ENCODE peak calls at places on chromosome 15, in six cellular contexts. One of them, this sample, is unnamed.

GRCh38 chr15:81865850-81866537 is 179.8 kb downstream of the MEX3B start:
- DNase-seq in H9: no peak
- DNase-seq in H1: no peak
- DNase-seq in IMR-90: no peak
- DNase-seq in trophoblast cell: no peak
- DNase-seq in mesenchymal stem cell: no peak
- DNase-seq in this sample: no peak

GRCh38 chr15:75348563-75349350 is 1.9 kb downstream of the NEIL1 start:
- DNase-seq in H9: peak; percentile 48
- DNase-seq in mesenchymal stem cell: peak; percentile 14
- DNase-seq in trophoblast cell: peak; percentile 7
- DNase-seq in H1: peak; percentile 66
- DNase-seq in IMR-90: no peak
- DNase-seq in this sample: no peak

GRCh38 chr15:31974154-31974794 is 56.0 kb upstream of the CHRNA7 start:
- DNase-seq in trophoblast cell: no peak
- DNase-seq in H1: no peak
- DNase-seq in IMR-90: no peak
- DNase-seq in H9: no peak
- DNase-seq in mesenchymal stem cell: no peak
- DNase-seq in this sample: no peak

GRCh38 chr15:75454471-75455418 is 3.3 kb upstream of the SIN3A start:
- DNase-seq in H1: peak; percentile 82
- DNase-seq in trophoblast cell: peak; percentile 41
- DNase-seq in H9: peak; percentile 65
- DNase-seq in mesenchymal stem cell: peak; percentile 81
- DNase-seq in IMR-90: no peak
- DNase-seq in this sample: peak; percentile 69

GRCh38 chr15:42427429-42428223 is 63.3 kb downstream of the ZNF106 start:
- DNase-seq in IMR-90: peak; percentile 95
- DNase-seq in trophoblast cell: no peak
- DNase-seq in mesenchymal stem cell: no peak
- DNase-seq in H1: no peak
- DNase-seq in H9: no peak
- DNase-seq in this sample: no peak

GRCh38 chr15:33068007-33068441 is 126.5 kb downstream of the FMN1 start:
- DNase-seq in H9: peak; percentile 76
- DNase-seq in mesenchymal stem cell: peak; percentile 37
- DNase-seq in IMR-90: no peak
- DNase-seq in H1: no peak
- DNase-seq in trophoblast cell: peak; percentile 81
- DNase-seq in this sample: no peak

GRCh38 chr15:38474155-38474757 is 20.3 kb downstream of the FAM98B start:
- DNase-seq in H1: no peak
- DNase-seq in IMR-90: peak; percentile 82
- DNase-seq in mesenchymal stem cell: peak; percentile 70
- DNase-seq in H9: no peak
- DNase-seq in trophoblast cell: peak; percentile 54
- DNase-seq in this sample: peak; percentile 39

GRCh38 chr15:45442497-45443135 is 64.3 kb upstream of the GATM start:
- DNase-seq in trophoblast cell: peak; percentile 79
- DNase-seq in IMR-90: peak; percentile 78
- DNase-seq in mesenchymal stem cell: peak; percentile 30
- DNase-seq in H9: peak; percentile 40
- DNase-seq in H1: no peak
- DNase-seq in this sample: no peak

GRCh38 chr15:62665449-62665848 is 377.1 kb upstream of the TPM1 start:
- DNase-seq in H9: no peak
- DNase-seq in mesenchymal stem cell: peak; percentile 67
- DNase-seq in trophoblast cell: no peak
- DNase-seq in IMR-90: peak; percentile 32
- DNase-seq in H1: no peak
- DNase-seq in this sample: no peak

GRCh38 chr15:88621789-88622604 is 857 bp downstream of the AEN start:
- DNase-seq in IMR-90: peak; percentile 67
- DNase-seq in H1: no peak
- DNase-seq in mesenchymal stem cell: peak; percentile 61
- DNase-seq in H9: no peak
- DNase-seq in trophoblast cell: no peak
- DNase-seq in this sample: no peak

GRCh38 chr15:38088971-38089370 is 154.5 kb downstream of the TMCO5A start:
- DNase-seq in H1: no peak
- DNase-seq in mesenchymal stem cell: no peak
- DNase-seq in trophoblast cell: no peak
- DNase-seq in H9: no peak
- DNase-seq in IMR-90: peak; percentile 10
- DNase-seq in this sample: no peak

GRCh38 chr15:70267879-70268278 is 170.2 kb upstream of the TLE3 start:
- DNase-seq in H1: no peak
- DNase-seq in IMR-90: peak; percentile 15
- DNase-seq in H9: no peak
- DNase-seq in mesenchymal stem cell: peak; percentile 52
- DNase-seq in trophoblast cell: no peak
- DNase-seq in this sample: no peak

GRCh38 chr15:33587773-33588172 is 277.0 kb downstream of the RYR3 start:
- DNase-seq in H1: no peak
- DNase-seq in trophoblast cell: peak; percentile 33
- DNase-seq in IMR-90: no peak
- DNase-seq in mesenchymal stem cell: no peak
- DNase-seq in H9: no peak
- DNase-seq in this sample: no peak

GRCh38 chr15:93196136-93196670 is 107.2 kb upstream of the RGMA start:
- DNase-seq in trophoblast cell: peak; percentile 94
- DNase-seq in H1: no peak
- DNase-seq in mesenchymal stem cell: no peak
- DNase-seq in H9: no peak
- DNase-seq in IMR-90: no peak
- DNase-seq in this sample: no peak

GRCh38 chr15:93189562-93189961 is 100.6 kb upstream of the RGMA start:
- DNase-seq in H1: no peak
- DNase-seq in trophoblast cell: no peak
- DNase-seq in H9: peak; percentile 51
- DNase-seq in IMR-90: no peak
- DNase-seq in mesenchymal stem cell: no peak
- DNase-seq in this sample: no peak

GRCh38 chr15:93190238-93190637 is 101.2 kb upstream of the RGMA start:
- DNase-seq in mesenchymal stem cell: no peak
- DNase-seq in H9: no peak
- DNase-seq in IMR-90: no peak
- DNase-seq in trophoblast cell: no peak
- DNase-seq in H1: no peak
- DNase-seq in this sample: no peak
- H3K4me1 ChIP-seq in mesenchymal stem cell: no peaks in the 10 kb centered on the region
- H3K4me1 ChIP-seq in H9: peaks cover 2% of the 10 kb centered on the region
- H3K4me1 ChIP-seq in IMR-90: no peaks in the 10 kb centered on the region
- H3K4me1 ChIP-seq in trophoblast cell: no peaks in the 10 kb centered on the region
- H3K4me1 ChIP-seq in H1: peaks cover 10% of the 10 kb centered on the region
- H3K4me1 ChIP-seq in this sample: no peaks in the 10 kb centered on the region

GRCh38 chr15:72915843-72916242 is 132.3 kb upstream of the ADPGK start:
- DNase-seq in trophoblast cell: no peak
- DNase-seq in mesenchymal stem cell: no peak
- DNase-seq in H1: no peak
- DNase-seq in H9: no peak
- DNase-seq in IMR-90: no peak
- DNase-seq in this sample: no peak
- H3K14ac ChIP-seq in trophoblast cell: no peak overlapping the region
- H3K14ac ChIP-seq in mesenchymal stem cell: no peak overlapping the region
- H3K14ac ChIP-seq in H1: no peak overlapping the region
- H3K14ac ChIP-seq in H9: no peak overlapping the region
- H3K14ac ChIP-seq in IMR-90: no peak overlapping the region
- H3K14ac ChIP-seq in this sample: no peak overlapping the region

DNA sequence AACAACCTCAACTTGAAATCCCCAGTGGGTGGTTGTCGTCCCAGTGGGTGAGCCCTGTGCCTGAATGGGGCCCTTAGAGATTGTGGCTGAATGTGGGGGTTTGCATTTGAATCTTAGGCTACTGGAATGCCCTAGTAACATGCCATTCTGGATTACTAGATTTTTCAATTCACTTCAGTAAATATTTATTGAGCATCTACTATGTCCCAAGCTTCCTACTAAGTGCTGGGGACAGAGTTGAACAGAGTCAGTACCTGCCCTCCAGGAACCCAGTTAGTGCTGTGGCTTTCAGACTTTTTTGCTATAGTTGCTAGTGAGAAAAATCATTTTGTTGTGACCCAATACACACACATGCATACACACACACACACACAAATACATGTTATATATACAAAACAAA is 39.0 kb downstream of the CORO2B start:
- DNase-seq in mesenchymal stem cell: no peak
- DNase-seq in H9: no peak
- DNase-seq in H1: no peak
- DNase-seq in IMR-90: no peak
- DNase-seq in trophoblast cell: no peak
- DNase-seq in this sample: no peak
- H3K4me1 ChIP-seq in mesenchymal stem cell: peaks cover 33% of the 10 kb centered on the region
- H3K4me1 ChIP-seq in H9: peaks cover 6% of the 10 kb centered on the region
- H3K4me1 ChIP-seq in H1: peaks cover 17% of the 10 kb centered on the region
- H3K4me1 ChIP-seq in IMR-90: peaks cover 33% of the 10 kb centered on the region
- H3K4me1 ChIP-seq in trophoblast cell: no peaks in the 10 kb centered on the region
- H3K4me1 ChIP-seq in this sample: peaks cover 29% of the 10 kb centered on the region

GRCh38 chr15:24075420-24076089 is 388.4 kb upstream of the NDN start:
- DNase-seq in trophoblast cell: no peak
- DNase-seq in H9: no peak
- DNase-seq in H1: no peak
- DNase-seq in mesenchymal stem cell: no peak
- DNase-seq in IMR-90: no peak
- DNase-seq in this sample: no peak

GRCh38 chr15:24078310-24079029 is 391.4 kb upstream of the NDN start:
- DNase-seq in mesenchymal stem cell: no peak
- DNase-seq in H9: no peak
- DNase-seq in H1: no peak
- DNase-seq in IMR-90: no peak
- DNase-seq in trophoblast cell: no peak
- DNase-seq in this sample: no peak

DNA sequence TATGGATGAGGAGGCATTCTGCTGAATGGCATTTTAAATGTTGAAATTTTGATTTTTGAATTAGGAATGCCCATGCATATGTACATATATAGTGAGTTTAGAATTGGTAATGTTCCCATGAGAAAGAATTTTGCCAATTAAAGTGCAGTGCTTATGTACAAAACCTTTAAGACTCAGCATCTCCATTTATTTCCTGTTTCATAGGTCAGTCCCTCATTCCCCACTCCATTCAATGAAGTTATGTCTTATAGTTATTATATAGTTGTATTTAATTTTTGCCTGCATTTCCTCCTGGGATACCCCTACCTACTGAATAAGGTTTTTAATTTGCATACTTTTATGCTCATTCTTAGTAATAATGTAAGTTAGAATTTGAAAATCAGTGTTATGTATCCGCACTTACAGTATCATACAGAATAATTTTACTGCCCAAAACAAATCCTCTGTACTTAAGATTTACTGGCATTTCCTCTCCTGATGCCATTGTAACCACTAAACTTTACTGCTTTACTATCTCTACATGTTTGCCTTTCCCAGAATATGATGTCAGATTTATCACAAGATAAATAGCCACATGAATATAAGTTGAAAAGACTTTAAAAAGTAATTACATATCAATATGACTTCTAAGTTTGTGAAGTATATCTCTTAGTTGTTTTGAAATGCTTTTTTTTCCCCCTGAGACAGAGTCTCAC is 389.1 kb upstream of the NDN start:
- DNase-seq in H9: no peak
- DNase-seq in IMR-90: no peak
- DNase-seq in mesenchymal stem cell: no peak
- DNase-seq in H1: no peak
- DNase-seq in trophoblast cell: no peak
- DNase-seq in this sample: no peak
- H3K14ac ChIP-seq in H9: no peak overlapping the region
- H3K14ac ChIP-seq in IMR-90: no peak overlapping the region
- H3K14ac ChIP-seq in mesenchymal stem cell: no peak overlapping the region
- H3K14ac ChIP-seq in H1: no peak overlapping the region
- H3K14ac ChIP-seq in trophoblast cell: no peak overlapping the region
- H3K14ac ChIP-seq in this sample: no peak overlapping the region

GRCh38 chr15:55958349-55958748 is 35.1 kb downstream of the NEDD4 start:
- DNase-seq in H1: no peak
- DNase-seq in H9: no peak
- DNase-seq in trophoblast cell: no peak
- DNase-seq in IMR-90: no peak
- DNase-seq in mesenchymal stem cell: no peak
- DNase-seq in this sample: no peak
- H3K4me1 ChIP-seq in H1: no peaks in the 10 kb centered on the region
- H3K4me1 ChIP-seq in H9: no peaks in the 10 kb centered on the region
- H3K4me1 ChIP-seq in trophoblast cell: no peaks in the 10 kb centered on the region
- H3K4me1 ChIP-seq in IMR-90: no peaks in the 10 kb centered on the region
- H3K4me1 ChIP-seq in mesenchymal stem cell: peaks cover 4% of the 10 kb centered on the region
- H3K4me1 ChIP-seq in this sample: no peaks in the 10 kb centered on the region

DNA sequence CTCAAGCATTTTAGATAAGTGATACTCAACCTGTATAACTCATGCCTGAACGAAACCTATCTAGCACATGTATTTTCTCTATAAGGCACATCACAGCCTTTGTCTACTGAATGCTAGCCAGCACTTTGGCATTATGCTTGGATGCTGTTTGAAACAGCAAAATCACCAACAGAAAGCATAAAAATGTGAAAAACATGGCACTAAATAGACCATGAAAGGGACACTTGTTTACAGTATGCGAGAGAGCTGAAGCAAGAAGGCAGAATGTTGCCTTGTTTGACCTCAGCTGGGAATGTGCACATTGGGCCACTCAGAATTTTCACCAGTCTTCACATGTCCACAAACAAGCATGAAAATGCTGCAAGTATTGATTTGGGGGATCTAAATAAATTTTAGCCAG is 59.5 kb downstream of the MINDY2 start:
- DNase-seq in IMR-90: no peak
- DNase-seq in trophoblast cell: no peak
- DNase-seq in H9: no peak
- DNase-seq in H1: no peak
- DNase-seq in mesenchymal stem cell: peak; percentile 35
- DNase-seq in this sample: no peak
- H3K14ac ChIP-seq in IMR-90: no peak overlapping the region
- H3K14ac ChIP-seq in trophoblast cell: no peak overlapping the region
- H3K14ac ChIP-seq in H9: no peak overlapping the region
- H3K14ac ChIP-seq in H1: no peak overlapping the region
- H3K14ac ChIP-seq in mesenchymal stem cell: no peak overlapping the region
- H3K14ac ChIP-seq in this sample: no peak overlapping the region

DNA sequence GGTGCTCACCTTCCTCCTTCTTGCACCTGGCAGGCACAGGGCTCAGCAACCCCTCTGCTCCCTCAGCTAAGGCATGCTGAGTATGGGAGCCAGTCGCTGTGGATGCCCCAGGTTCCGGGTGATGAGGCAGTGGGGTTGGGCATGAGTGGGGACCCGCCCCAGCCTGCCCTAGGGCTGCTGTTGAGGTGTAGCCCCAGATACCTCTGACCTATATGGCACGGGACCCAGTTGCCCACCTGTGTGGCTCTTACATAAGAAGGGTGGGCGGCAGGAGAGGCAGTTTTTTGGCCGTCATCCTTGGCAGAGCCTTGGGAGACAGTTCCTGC is 21.0 kb downstream of the ACSBG1 start:
- DNase-seq in H9: no peak
- DNase-seq in trophoblast cell: no peak
- DNase-seq in H1: no peak
- DNase-seq in mesenchymal stem cell: no peak
- DNase-seq in IMR-90: no peak
- DNase-seq in this sample: no peak
- H3K4me1 ChIP-seq in H9: peaks cover 2% of the 10 kb centered on the region
- H3K4me1 ChIP-seq in trophoblast cell: peaks cover 10% of the 10 kb centered on the region
- H3K4me1 ChIP-seq in H1: no peaks in the 10 kb centered on the region
- H3K4me1 ChIP-seq in mesenchymal stem cell: peaks cover 31% of the 10 kb centered on the region
- H3K4me1 ChIP-seq in IMR-90: peaks cover 6% of the 10 kb centered on the region
- H3K4me1 ChIP-seq in this sample: no peaks in the 10 kb centered on the region

This sample was measured in neuronal stem cell.